ENCODE peak calls at places on chromosomes 13 and 19, in nine cellular contexts. W, E, M, Z, K, N, V, T and J are unnamed samples.

GRCh38 chr19:41426952-41427646 is at the start of gene B3GNT8:
- DNase-seq in Z (peak; percentile 94), W (peak; percentile 86), T (peak; percentile 71), K (peak; percentile 93), N (peak; percentile 34), E (peak; percentile 30), M (peak; percentile 94), V (peak; percentile 79), J (peak; percentile 47)

GRCh38 chr13:36421447-36421846 is 10.8 kb upstream of the CCNA1 start:
- DNase-seq in T (no peak), Z (no peak), M (no peak), K (no peak), W (no peak), N (no peak), E (no peak), V (no peak), J (no peak)

GRCh38 chr13:33213797-33214196 is 71.8 kb downstream of the STARD13 start:
- DNase-seq in E (no peak), T (no peak), N (peak; percentile 65), Z (no peak), M (no peak), K (no peak), V (no peak), W (no peak), J (no peak)

GRCh38 chr19:31570718-31571117 is 221.5 kb upstream of the TSHZ3 start:
- DNase-seq in N (no peak), W (no peak), M (no peak), K (no peak), V (no peak), Z (peak; percentile 25), E (no peak), T (no peak), J (no peak)

GRCh38 chr19:5587071-5587455 is 19.3 kb upstream of the TINCR start:
- DNase-seq in K (no peak), V (no peak), N (no peak), T (no peak), M (no peak), E (no peak), W (no peak), Z (no peak), J (no peak)

GRCh38 chr19:29527500-29528328 is 1.9 kb downstream of the VSTM2B start:
- DNase-seq in Z (no peak), E (no peak), V (no peak), W (no peak), M (no peak), T (no peak), K (no peak), N (no peak), J (no peak)

GRCh38 chr19:40693150-40693788 is 2.8 kb upstream of the NUMBL start:
- DNase-seq in E (no peak), W (no peak), M (peak; percentile 44), Z (no peak), N (no peak), V (no peak), K (no peak), T (no peak), J (no peak)

GRCh38 chr13:46593403-46593802 is 40.4 kb downstream of the LRCH1 start:
- DNase-seq in N (no peak), W (no peak), K (no peak), T (no peak), E (no peak), M (peak; percentile 8), V (no peak), Z (no peak), J (no peak)

GRCh38 chr13:46521921-46522691 is 30.9 kb upstream of the LRCH1 start:
- DNase-seq in W (no peak), T (no peak), Z (no peak), N (no peak), K (no peak), M (no peak), E (no peak), V (no peak), J (no peak)

GRCh38 chr19:43372462-43372861 is 19.0 kb downstream of the CD177 start:
- DNase-seq in N (peak; percentile 24), M (no peak), W (no peak), E (no peak), T (no peak), Z (no peak), V (no peak), K (no peak), J (no peak)

GRCh38 chr13:64527561-64527960 is 2702.6 kb downstream of the PCDH9 start:
- DNase-seq in M (no peak), Z (no peak), T (no peak), N (no peak), E (no peak), K (no peak), W (no peak), V (no peak), J (no peak)

GRCh38 chr13:108595416-108596257 is 33.8 kb upstream of the MYO16 start:
- DNase-seq in Z (no peak), T (no peak), N (no peak), E (no peak), K (no peak), W (no peak), V (no peak), M (no peak), J (no peak)

GRCh38 chr13:67033170-67033569 is 197.0 kb downstream of the PCDH9 start:
- DNase-seq in E (no peak), Z (no peak), M (no peak), K (no peak), W (no peak), N (no peak), V (no peak), T (no peak), J (no peak)

GRCh38 chr13:92677571-92677970 is 549.0 kb upstream of the GPC6 start:
- DNase-seq in V (no peak), M (no peak), N (no peak), Z (no peak), W (no peak), K (no peak), E (no peak), T (no peak), J (no peak)

GRCh38 chr19:39351537-39352037 is 9.4 kb downstream of the SAMD4B start:
- DNase-seq in M (no peak), W (no peak), V (no peak), E (no peak), T (no peak), K (no peak), Z (no peak), N (peak; percentile 28), J (no peak)

GRCh38 chr19:58009666-58010301 is 7.2 kb upstream of the ZNF606 start:
- DNase-seq in V (peak; percentile 92), M (peak; percentile 93), N (peak; percentile 63), T (peak; percentile 61), E (no peak), Z (peak; percentile 89), W (peak; percentile 93), K (peak; percentile 90), J (peak; percentile 30)

GRCh38 chr19:38210458-38210987 is 13.5 kb downstream of the DPF1 start:
- DNase-seq in K (peak; percentile 83), Z (peak; percentile 77), E (no peak), T (no peak), N (peak; percentile 28), M (peak; percentile 84), W (no peak), V (peak; percentile 77), J (peak; percentile 47)

GRCh38 chr13:47679391-47679790 is 321.7 kb downstream of the SUCLA2 start:
- DNase-seq in V (no peak), E (no peak), Z (no peak), W (no peak), K (no peak), M (no peak), T (no peak), N (peak; percentile 59), J (no peak)

GRCh38 chr19:54206831-54207177 is 6.1 kb downstream of the RPS9 start:
- DNase-seq in N (no peak), T (no peak), M (no peak), W (no peak), V (no peak), E (no peak), K (no peak), Z (no peak), J (no peak)
- H3K4me1 ChIP-seq in N (peaks cover 37% of the 10 kb centered on the region), T (peaks cover 71% of the 10 kb centered on the region), M (peaks cover 94% of the 10 kb centered on the region), W (peaks cover 9% of the 10 kb centered on the region), V (peaks cover 6% of the 10 kb centered on the region), E (peaks cover 71% of the 10 kb centered on the region), K (peaks cover 54% of the 10 kb centered on the region), Z (no peaks in the 10 kb centered on the region), J (peaks cover 69% of the 10 kb centered on the region)

GRCh38 chr19:17556995-17557394 is 1.5 kb downstream of the COLGALT1 start:
- DNase-seq in V (no peak), W (no peak), Z (no peak), E (no peak), M (no peak), N (no peak), T (no peak), K (no peak), J (no peak)

GRCh38 chr19:17557461-17557860 is 2.0 kb downstream of the COLGALT1 start:
- DNase-seq in N (no peak), V (no peak), E (no peak), K (peak; percentile 53), Z (no peak), T (peak; percentile 15), M (no peak), W (no peak), J (no peak)

GRCh38 chr19:17555480-17555928 is at the start of gene COLGALT1:
- DNase-seq in T (peak; percentile 100), E (peak; percentile 96), M (peak; percentile 99), Z (peak; percentile 99), N (peak; percentile 94), K (peak; percentile 99), V (peak; percentile 98), W (peak; percentile 98), J (peak; percentile 97)

GRCh38 chr19:17554968-17555479 is 425 bp upstream of the COLGALT1 start:
- DNase-seq in K (no peak), V (no peak), E (no peak), N (no peak), W (no peak), T (no peak), Z (no peak), M (no peak), J (no peak)

GRCh38 chr19:17555929-17556813 is 722 bp downstream of the COLGALT1 start:
- DNase-seq in N (peak; percentile 44), W (no peak), E (no peak), V (peak; percentile 55), Z (peak; percentile 85), K (peak; percentile 84), M (no peak), T (peak; percentile 43), J (peak; percentile 41)
- TF ChIP-seq POLR2A in N (no peak), W (no peak), E (no peak), V (no peak), Z (peak; percentile 40), K (no peak), M (peak; percentile 38), T (no peak), J (no peak)

DNA sequence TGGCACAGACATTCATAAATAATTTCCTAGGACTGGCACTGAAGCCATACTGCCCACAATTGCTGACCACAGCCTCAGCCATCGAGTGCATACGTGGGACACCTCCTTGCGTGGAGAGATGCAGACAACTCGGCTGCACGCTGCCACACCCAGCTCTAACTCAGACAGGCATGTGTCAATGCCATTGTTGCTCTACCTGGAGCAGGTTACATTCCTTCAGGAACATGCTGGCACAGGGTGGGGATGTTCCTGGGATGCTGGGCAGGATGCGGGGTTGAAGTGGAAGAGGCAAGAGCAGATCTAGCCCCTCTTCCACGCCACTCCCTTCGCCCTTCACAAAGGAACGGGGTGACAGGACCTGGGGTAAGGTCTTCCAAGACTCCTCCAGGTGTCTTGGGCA is 24.2 kb upstream of the SLC35E1 start:
- DNase-seq in M (no peak), N (no peak), E (no peak), K (peak; percentile 8), Z (no peak), W (no peak), V (no peak), T (no peak), J (no peak)
- H3K4me1 ChIP-seq in M (peaks cover 35% of the 10 kb centered on the region), N (peaks cover 6% of the 10 kb centered on the region), E (peaks cover 21% of the 10 kb centered on the region), K (peaks cover 11% of the 10 kb centered on the region), Z (no peaks in the 10 kb centered on the region), W (no peaks in the 10 kb centered on the region), V (no peaks in the 10 kb centered on the region), T (peaks cover 27% of the 10 kb centered on the region), J (peaks cover 71% of the 10 kb centered on the region)

GRCh38 chr19:55640577-55641375 is at the start of gene ZNF580:
- DNase-seq in T (peak; percentile 25), Z (peak; percentile 83), K (peak; percentile 81), M (peak; percentile 95), E (no peak), V (peak; percentile 72), N (peak; percentile 78), W (peak; percentile 64), J (no peak)
- TF ChIP-seq POLR2A in T (peak; percentile 14), Z (no peak), K (peak; percentile 15), M (peak; percentile 0), E (no peak), V (peak; percentile 15), N (no peak), W (no peak), J (peak; percentile 39)